ENCODE peak calls at places on chromosomes 5 and 9, in ten cellular contexts. N, I, C, Z, R, S, V, J, A and G are unnamed samples. For H3K27me3, the result is how much of the 10 kb centered on the place peaks cover.

GRCh38 chr5:35202319-35203111 is 27.8 kb downstream of the PRLR start:
- DNase-seq in N (no peak), I (no peak), C (no peak), Z (peak), R (no peak), S (peak), V (no peak), J (peak), A (peak), G (peak)

GRCh38 chr5:179720222-179720621 is 12.4 kb upstream of the MAML1 start:
- DNase-seq in N (no peak), I (no peak), C (no peak), Z (no peak), R (no peak), S (no peak), V (no peak), J (no peak), A (no peak), G (no peak)

GRCh38 chr9:117354252-117354847 is 60.5 kb downstream of the ASTN2 start:
- DNase-seq in N (no peak), I (no peak), C (no peak), Z (no peak), R (no peak), S (no peak), V (no peak), J (no peak), A (no peak), G (no peak)

GRCh38 chr9:120913673-120914266 is 12.8 kb downstream of the TRAF1 start:
- DNase-seq in N (no peak), I (no peak), C (no peak), Z (no peak), R (no peak), S (no peak), V (no peak), J (peak), A (peak), G (no peak)

GRCh38 chr9:85392270-85392669 is 349.5 kb downstream of the AGTPBP1 start:
- DNase-seq in N (no peak), I (no peak), C (no peak), Z (no peak), R (no peak), S (no peak), V (no peak), J (no peak), A (no peak), G (no peak)

GRCh38 chr5:145130996-145131395 is 704.1 kb downstream of the PRELID2 start:
- DNase-seq in N (no peak), I (no peak), C (no peak), Z (no peak), R (no peak), S (no peak), V (no peak), J (no peak), A (no peak), G (no peak)

GRCh38 chr9:129697956-129698757 is 32.7 kb downstream of the PRRX2 start:
- DNase-seq in N (no peak), I (no peak), C (no peak), Z (no peak), R (no peak), S (peak), V (no peak), J (peak), A (no peak), G (peak)

GRCh38 chr9:3922846-3923245 is 377.0 kb downstream of the GLIS3 start:
- DNase-seq in N (no peak), I (no peak), C (no peak), Z (no peak), R (no peak), S (no peak), V (no peak), J (no peak), A (no peak), G (no peak)

GRCh38 chr5:64612349-64612961 is 77.8 kb upstream of the SHISAL2B start:
- DNase-seq in N (no peak), I (no peak), C (peak), Z (peak), R (no peak), S (peak), V (no peak), J (peak), A (peak), G (no peak)

GRCh38 chr5:143322931-143323330 is 80.6 kb downstream of the NR3C1 start:
- DNase-seq in N (no peak), I (no peak), C (no peak), Z (no peak), R (no peak), S (no peak), V (no peak), J (no peak), A (no peak), G (no peak)

GRCh38 chr9:137267933-137268355 is 9.6 kb upstream of the TOR4A start:
- DNase-seq in N (peak), I (peak), C (no peak), Z (no peak), R (no peak), S (no peak), V (no peak), J (no peak), A (no peak), G (no peak)

GRCh38 chr9:127175319-127175715 is 52.9 kb upstream of the ANGPTL2 start:
- DNase-seq in N (no peak), I (no peak), C (no peak), Z (no peak), R (no peak), S (no peak), V (no peak), J (no peak), A (no peak), G (no peak)

GRCh38 chr5:131082034-131082550 is 83.0 kb downstream of the HINT1 start:
- DNase-seq in N (no peak), I (no peak), C (no peak), Z (no peak), R (no peak), S (no peak), V (no peak), J (no peak), A (no peak), G (no peak)

GRCh38 chr5:169904568-169904967 is 75.7 kb downstream of the INSYN2B start:
- DNase-seq in N (no peak), I (no peak), C (no peak), Z (no peak), R (no peak), S (no peak), V (no peak), J (peak), A (no peak), G (no peak)

GRCh38 chr9:37574241-37574721 is 1.9 kb downstream of the FBXO10 start:
- DNase-seq in N (no peak), I (no peak), C (no peak), Z (no peak), R (no peak), S (no peak), V (no peak), J (peak), A (no peak), G (no peak)

GRCh38 chr5:14143509-14143842 is 334 bp downstream of the TRIO start:
- DNase-seq in N (no peak), I (no peak), C (no peak), Z (no peak), R (no peak), S (no peak), V (no peak), J (peak), A (no peak), G (no peak)

GRCh38 chr9:86925686-86926085 is 21.6 kb downstream of the GAS1 start:
- DNase-seq in N (no peak), I (no peak), C (no peak), Z (no peak), R (no peak), S (no peak), V (no peak), J (no peak), A (no peak), G (no peak)

GRCh38 chr5:105836263-105836662 is 1834.5 kb downstream of the EFNA5 start:
- DNase-seq in N (no peak), I (no peak), C (no peak), Z (no peak), R (no peak), S (no peak), V (no peak), J (no peak), A (no peak), G (no peak)

GRCh38 chr9:126326228-126327015 is at the start of gene MVB12B:
- DNase-seq in N (no peak), I (peak), C (peak), Z (no peak), R (peak), S (peak), V (peak), J (peak), A (peak), G (peak)

GRCh38 chr5:77232959-77233358 is 22.5 kb downstream of the PDE8B start:
- DNase-seq in N (no peak), I (no peak), C (no peak), Z (no peak), R (no peak), S (no peak), V (no peak), J (no peak), A (no peak), G (peak)

GRCh38 chr9:95511232-95511951 is 5.4 kb downstream of the PTCH1 start:
- DNase-seq in N (no peak), I (peak), C (no peak), Z (no peak), R (no peak), S (no peak), V (no peak), J (peak), A (no peak), G (peak)

GRCh38 chr5:135303582-135304173 is 95.4 kb downstream of the MACROH2A1 start:
- DNase-seq in N (no peak), I (no peak), C (no peak), Z (no peak), R (no peak), S (no peak), V (no peak), J (no peak), A (no peak), G (no peak)

GRCh38 chr5:133735346-133735745 is 123.0 kb upstream of the FSTL4 start:
- DNase-seq in N (no peak), I (no peak), C (no peak), Z (no peak), R (no peak), S (no peak), V (no peak), J (no peak), A (no peak), G (no peak)

GRCh38 chr5:134195666-134196065 is 18.9 kb upstream of the SKP1 start:
- DNase-seq in N (no peak), I (no peak), C (no peak), Z (no peak), R (no peak), S (no peak), V (no peak), J (no peak), A (no peak), G (no peak)

GRCh38 chr9:22053178-22053577 is 44.1 kb upstream of the CDKN2B start:
- DNase-seq in N (no peak), I (no peak), C (no peak), Z (no peak), R (no peak), S (no peak), V (no peak), J (no peak), A (no peak), G (no peak)

GRCh38 chr5:139740138-139740992 is 55.2 kb upstream of the PSD2 start:
- DNase-seq in N (no peak), I (no peak), C (no peak), Z (no peak), R (no peak), S (no peak), V (no peak), J (no peak), A (no peak), G (no peak)

GRCh38 chr5:180832638-180833068 is 28.4 kb downstream of the ZFP62 start:
- DNase-seq in N (no peak), I (no peak), C (no peak), Z (no peak), R (no peak), S (no peak), V (peak), J (no peak), A (no peak), G (no peak)

GRCh38 chr5:74299833-74300232 is 340.7 kb downstream of the ENC1 start:
- DNase-seq in N (no peak), I (no peak), C (no peak), Z (no peak), R (no peak), S (no peak), V (no peak), J (no peak), A (no peak), G (no peak)

GRCh38 chr5:61933787-61934626 is 372.0 kb upstream of the KIF2A start:
- DNase-seq in N (peak), I (no peak), C (peak), Z (peak), R (no peak), S (peak), V (no peak), J (peak), A (peak), G (peak)

GRCh38 chr9:123239726-123240125 is 28.7 kb downstream of the STRBP start:
- DNase-seq in N (no peak), I (no peak), C (no peak), Z (no peak), R (no peak), S (no peak), V (no peak), J (no peak), A (no peak), G (no peak)

GRCh38 chr5:88677943-88678779 is 204.8 kb downstream of the MEF2C start:
- DNase-seq in N (no peak), I (no peak), C (no peak), Z (no peak), R (peak), S (no peak), V (no peak), J (peak), A (no peak), G (no peak)
- H3K27me3 ChIP-seq in N (under half), I (half or more), C (under half), Z (under half), R (under half), S (half or more), V (half or more), J (half or more), A (under half), G (under half)

GRCh38 chr9:23824241-23825142 is 1.5 kb downstream of the ELAVL2 start:
- DNase-seq in N (no peak), I (no peak), C (no peak), Z (no peak), R (peak), S (no peak), V (no peak), J (peak), A (no peak), G (no peak)

GRCh38 chr9:23822331-23823169 is 3.5 kb downstream of the ELAVL2 start:
- DNase-seq in N (no peak), I (no peak), C (no peak), Z (no peak), R (peak), S (no peak), V (no peak), J (peak), A (no peak), G (peak)

GRCh38 chr9:23821400-23822181 is 4.4 kb downstream of the ELAVL2 start:
- DNase-seq in N (no peak), I (no peak), C (no peak), Z (no peak), R (peak), S (peak), V (no peak), J (peak), A (peak), G (peak)

GRCh38 chr9:23819403-23819802 is 6.6 kb downstream of the ELAVL2 start:
- DNase-seq in N (no peak), I (no peak), C (no peak), Z (no peak), R (no peak), S (no peak), V (no peak), J (no peak), A (no peak), G (no peak)

DNA sequence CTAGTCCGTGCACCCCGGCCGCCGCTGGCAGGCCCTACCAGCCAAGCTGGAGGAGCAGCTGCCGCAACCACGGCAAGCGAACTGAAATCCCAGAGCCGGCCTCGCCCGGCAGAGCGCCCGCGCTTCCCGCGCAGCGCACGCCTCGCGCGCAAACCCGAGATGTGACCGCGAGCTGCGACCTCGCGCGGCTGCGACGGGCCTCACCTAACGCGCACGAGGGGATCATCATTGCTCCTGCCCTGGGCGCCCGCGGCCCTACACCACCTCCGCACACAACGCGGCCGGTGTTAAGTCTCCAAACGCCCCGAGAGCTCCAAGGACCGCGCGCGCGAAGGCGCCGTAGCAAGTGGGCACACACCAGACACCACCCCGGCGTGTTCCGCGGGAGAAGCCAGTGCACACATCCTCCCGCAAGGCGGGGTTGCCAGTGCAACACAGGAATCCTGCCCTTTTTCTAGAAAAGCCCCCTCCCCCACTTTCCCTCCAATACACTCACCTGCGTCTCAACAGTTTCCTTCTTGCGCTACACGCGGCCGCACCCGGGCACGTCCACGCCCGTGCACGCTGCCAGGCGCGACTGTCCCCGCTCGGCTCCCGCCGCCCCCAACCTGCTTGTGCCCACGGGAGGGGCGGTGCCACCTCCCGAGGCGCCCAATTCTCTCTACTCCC is 5.2 kb downstream of the ELAVL2 start:
- DNase-seq in N (no peak), I (no peak), C (no peak), Z (no peak), R (peak), S (no peak), V (no peak), J (peak), A (no peak), G (no peak)
- H3K27me3 ChIP-seq in N (under half), I (half or more), C (under half), Z (under half), R (under half), S (under half), V (under half), J (half or more), A (under half), G (under half)

GRCh38 chr9:34458967-34459355 is 356 bp downstream of the DNAI1 start:
- DNase-seq in N (no peak), I (peak), C (no peak), Z (no peak), R (no peak), S (no peak), V (no peak), J (peak), A (no peak), G (no peak)
- H3K27me3 ChIP-seq in N (under half), I (under half), C (under half), Z (under half), R (under half), S (under half), V (under half), J (under half), A (under half), G (under half)

DNA sequence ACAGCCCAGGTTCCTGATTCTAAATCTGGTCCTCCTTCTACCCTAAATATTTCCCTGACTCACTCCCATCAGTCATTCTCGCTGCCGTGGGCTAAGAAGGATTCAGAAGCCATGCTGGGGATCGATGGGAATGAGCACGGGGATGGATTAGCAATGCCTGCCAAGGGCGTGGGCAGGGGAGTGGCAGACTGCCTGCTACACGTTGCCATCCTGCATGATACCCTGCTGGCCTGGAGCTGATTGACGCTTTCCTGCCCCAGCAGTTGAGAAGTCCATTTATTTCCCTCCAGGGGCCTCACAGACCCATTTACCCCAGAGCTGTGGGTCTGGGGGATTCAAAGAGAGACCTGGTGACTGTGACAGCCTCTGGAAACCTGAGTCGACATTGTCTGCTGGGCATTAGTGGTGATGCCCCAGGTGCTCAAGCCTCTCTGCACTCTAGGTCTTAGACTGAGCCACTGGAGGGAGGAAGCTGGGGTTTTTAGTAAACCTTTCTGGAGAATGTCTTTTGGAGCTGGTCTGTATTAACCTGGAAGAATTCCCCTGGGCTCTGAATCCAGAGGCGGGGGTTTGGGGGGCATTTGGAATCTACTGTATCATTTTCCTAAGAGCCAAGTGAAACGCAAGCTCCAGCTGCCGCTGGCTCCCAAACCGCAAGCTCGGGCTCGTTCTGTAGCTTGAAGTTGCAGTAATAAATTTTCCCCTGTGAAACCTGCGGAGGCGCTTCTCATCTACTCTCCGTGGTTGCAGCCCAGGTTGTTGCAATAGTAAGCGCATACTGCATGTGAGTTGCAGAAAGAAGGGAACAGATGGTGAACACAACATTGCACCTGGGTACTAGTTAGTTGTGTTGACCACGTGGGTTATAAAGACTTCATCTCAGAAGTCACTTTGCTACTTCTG is 76.3 kb upstream of the RAPGEF1 start:
- DNase-seq in N (no peak), I (no peak), C (no peak), Z (no peak), R (no peak), S (no peak), V (no peak), J (no peak), A (no peak), G (no peak)
- H3K27me3 ChIP-seq in N (under half), I (under half), C (under half), Z (under half), R (under half), S (under half), V (under half), J (under half), A (under half), G (under half)